ENCODE peak calls at places on chromosomes 2 and 18, in seven cellular contexts. N, G, X, I, D, C and U are unnamed samples.

GRCh38 chr2:168449419-168449818 is 6.7 kb upstream of the CERS6 start:
- DNase-seq in N (no peak), G (no peak), X (no peak), I (no peak), D (no peak), C (no peak), U (no peak)

GRCh38 chr2:136235451-136236418 is 117.8 kb upstream of the CXCR4 start:
- DNase-seq in N (peak), G (peak), X (no peak), I (no peak), D (peak), C (no peak), U (peak)

GRCh38 chr18:415627-416612 is 84.6 kb downstream of the COLEC12 start:
- DNase-seq in N (no peak), G (no peak), X (no peak), I (no peak), D (no peak), C (no peak), U (peak)

GRCh38 chr2:9234680-9235387 is 28.2 kb downstream of the ASAP2 start:
- DNase-seq in N (peak), G (peak), X (peak), I (peak), D (peak), C (no peak), U (peak)

GRCh38 chr2:16014041-16014787 is 73.9 kb downstream of the MYCN start:
- DNase-seq in N (no peak), G (no peak), X (no peak), I (no peak), D (no peak), C (no peak), U (no peak)

GRCh38 chr2:45274190-45274926 is 265.1 kb upstream of the SIX2 start:
- DNase-seq in N (no peak), G (no peak), X (no peak), I (no peak), D (peak), C (no peak), U (no peak)

GRCh38 chr2:236638707-236639106 is 69.1 kb downstream of the ACKR3 start:
- DNase-seq in N (no peak), G (no peak), X (no peak), I (no peak), D (no peak), C (no peak), U (no peak)

GRCh38 chr2:121664086-121664485 is 14.8 kb upstream of the CLASP1 start:
- DNase-seq in N (no peak), G (no peak), X (no peak), I (no peak), D (no peak), C (no peak), U (no peak)

GRCh38 chr2:64052468-64053241 is 33.4 kb upstream of the VPS54 start:
- DNase-seq in N (no peak), G (no peak), X (no peak), I (peak), D (no peak), C (no peak), U (peak)

GRCh38 chr2:13067508-13067907 is 350.8 kb downstream of the TRIB2 start:
- DNase-seq in N (no peak), G (no peak), X (no peak), I (no peak), D (no peak), C (no peak), U (no peak)

GRCh38 chr18:45416168-45416567 is 199.1 kb upstream of the SLC14A2 start:
- DNase-seq in N (no peak), G (no peak), X (no peak), I (peak), D (no peak), C (no peak), U (no peak)

GRCh38 chr2:8412082-8412481 is 269.8 kb upstream of the ID2 start:
- DNase-seq in N (no peak), G (peak), X (no peak), I (no peak), D (peak), C (no peak), U (no peak)

GRCh38 chr2:180322781-180323180 is 315.7 kb upstream of the CWC22 start:
- DNase-seq in N (no peak), G (no peak), X (no peak), I (no peak), D (no peak), C (no peak), U (peak)

GRCh38 chr2:9001229-9001628 is 2.3 kb downstream of the MBOAT2 start:
- DNase-seq in N (no peak), G (peak), X (no peak), I (no peak), D (no peak), C (no peak), U (peak)

GRCh38 chr2:19231625-19232024 is 126.8 kb downstream of the OSR1 start:
- DNase-seq in N (no peak), G (no peak), X (no peak), I (no peak), D (no peak), C (no peak), U (no peak)

GRCh38 chr2:19226871-19227270 is 131.6 kb downstream of the OSR1 start:
- DNase-seq in N (no peak), G (no peak), X (no peak), I (no peak), D (no peak), C (no peak), U (no peak)

GRCh38 chr2:19225931-19226330 is 132.5 kb downstream of the OSR1 start:
- DNase-seq in N (no peak), G (no peak), X (no peak), I (no peak), D (no peak), C (no peak), U (no peak)

GRCh38 chr2:19228092-19228670 is 130.2 kb downstream of the OSR1 start:
- DNase-seq in N (no peak), G (no peak), X (no peak), I (no peak), D (peak), C (no peak), U (no peak)

GRCh38 chr2:19228720-19229119 is 129.7 kb downstream of the OSR1 start:
- DNase-seq in N (no peak), G (no peak), X (no peak), I (no peak), D (no peak), C (no peak), U (no peak)
- TF ChIP-seq RAD21 in N (no peak), G (no peak), X (no peak), I (no peak), D (no peak), C (no peak), U (no peak)

DNA sequence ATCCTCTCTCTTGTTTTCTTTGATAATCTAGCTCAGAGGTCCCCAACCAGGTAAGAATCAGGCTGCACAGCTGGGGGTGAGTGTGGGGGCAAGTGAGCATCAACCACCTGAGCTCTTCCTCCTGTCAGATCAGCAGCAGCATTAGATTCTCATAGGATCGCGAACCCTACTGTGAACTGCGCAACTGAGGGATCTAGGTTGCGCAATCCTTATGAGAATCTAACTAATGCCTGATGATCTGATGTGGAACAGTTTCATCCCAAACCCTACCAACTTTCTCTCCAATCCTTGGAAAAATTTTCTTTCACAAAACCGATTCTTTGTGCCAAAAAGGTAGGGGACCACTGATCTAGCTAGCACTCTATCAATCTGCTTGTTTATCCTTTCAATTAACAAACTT is 678.3 kb downstream of the CBLN2 start:
- DNase-seq in N (no peak), G (no peak), X (no peak), I (no peak), D (no peak), C (no peak), U (no peak)
- TF ChIP-seq RAD21 in N (no peak), G (no peak), X (no peak), I (no peak), D (no peak), C (no peak), U (no peak)

GRCh38 chr18:57743008-57743407 is 60.1 kb downstream of the ATP8B1 start:
- DNase-seq in N (no peak), G (no peak), X (no peak), I (no peak), D (no peak), C (no peak), U (peak)

GRCh38 chr18:57747809-57748680 is 55.1 kb downstream of the ATP8B1 start:
- DNase-seq in N (no peak), G (no peak), X (no peak), I (no peak), D (peak), C (no peak), U (no peak)

GRCh38 chr18:57741273-57741672 is 61.8 kb downstream of the ATP8B1 start:
- DNase-seq in N (no peak), G (no peak), X (no peak), I (no peak), D (no peak), C (no peak), U (peak)

GRCh38 chr18:57748770-57749603 is 54.1 kb downstream of the ATP8B1 start:
- DNase-seq in N (no peak), G (peak), X (no peak), I (no peak), D (peak), C (peak), U (peak)

DNA sequence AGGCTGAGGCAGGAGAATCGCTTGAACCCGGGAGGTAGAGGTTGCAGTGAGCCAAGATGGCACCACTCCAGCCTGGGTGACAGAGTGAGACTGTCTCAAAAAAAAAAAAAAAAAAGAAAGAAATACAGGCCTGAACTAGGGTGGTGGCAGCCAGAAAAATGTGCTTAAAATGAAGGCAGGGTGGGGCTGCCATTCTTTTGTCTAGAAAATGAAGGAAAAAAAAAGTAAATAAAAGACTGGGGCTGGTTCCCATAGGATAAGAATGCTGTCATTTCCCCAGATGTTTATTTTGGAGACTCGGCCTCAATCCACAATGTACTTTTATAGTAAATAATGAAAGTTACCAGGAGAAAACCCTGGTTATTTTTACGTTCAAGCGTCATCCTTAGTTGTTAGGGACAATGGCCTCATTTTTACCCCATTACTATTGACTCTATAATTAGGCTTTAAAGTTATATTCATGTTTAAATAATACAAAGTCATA is 58.9 kb downstream of the ATP8B1 start:
- DNase-seq in N (no peak), G (peak), X (no peak), I (no peak), D (no peak), C (no peak), U (peak)
- TF ChIP-seq RAD21 in N (no peak), G (no peak), X (no peak), I (no peak), D (no peak), C (no peak), U (no peak)

GRCh38 chr18:13797157-13797611 is 26.8 kb upstream of the MC5R start:
- DNase-seq in N (no peak), G (no peak), X (no peak), I (no peak), D (peak), C (no peak), U (no peak)
- TF ChIP-seq RAD21 in N (no peak), G (no peak), X (no peak), I (no peak), D (no peak), C (no peak), U (no peak)

DNA sequence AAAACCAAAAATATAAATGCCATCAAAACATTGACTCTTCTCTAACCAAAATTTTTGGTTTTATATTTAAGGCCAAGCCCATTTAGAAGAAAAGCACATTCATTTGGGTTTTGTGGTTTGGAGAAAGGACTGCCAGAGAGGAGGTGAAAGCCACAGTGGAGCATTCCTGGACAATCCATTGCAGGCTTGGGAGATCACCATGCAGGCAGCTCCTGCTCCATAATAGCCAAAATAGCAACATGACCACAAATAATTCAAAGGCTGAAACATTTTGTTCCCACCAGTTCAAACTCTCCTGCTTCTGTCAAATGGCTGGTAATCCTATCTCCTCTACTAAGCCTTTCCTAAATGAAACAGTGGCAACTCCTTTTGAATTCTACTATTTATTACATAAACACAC is 73.5 kb downstream of the GALNT3 start:
- DNase-seq in N (no peak), G (no peak), X (no peak), I (no peak), D (no peak), C (no peak), U (peak)
- TF ChIP-seq RAD21 in N (no peak), G (no peak), X (no peak), I (no peak), D (no peak), C (no peak), U (no peak)

GRCh38 chr2:99397251-99397920 is 60.2 kb downstream of the EIF5B start:
- DNase-seq in N (no peak), G (no peak), X (no peak), I (no peak), D (no peak), C (no peak), U (no peak)
- TF ChIP-seq RAD21 in N (no peak), G (no peak), X (no peak), I (no peak), D (no peak), C (no peak), U (no peak)

GRCh38 chr2:161975062-161975812 is 98.8 kb downstream of the DPP4 start:
- DNase-seq in N (no peak), G (no peak), X (no peak), I (no peak), D (no peak), C (no peak), U (peak)

GRCh38 chr2:161976300-161976699 is 97.7 kb downstream of the DPP4 start:
- DNase-seq in N (no peak), G (no peak), X (no peak), I (no peak), D (no peak), C (no peak), U (no peak)

GRCh38 chr2:161975813-161976160 is 98.2 kb downstream of the DPP4 start:
- DNase-seq in N (no peak), G (no peak), X (no peak), I (no peak), D (no peak), C (no peak), U (no peak)

GRCh38 chr2:161972866-161973265 is 101.1 kb downstream of the DPP4 start:
- DNase-seq in N (no peak), G (no peak), X (no peak), I (no peak), D (no peak), C (no peak), U (no peak)

GRCh38 chr2:161974417-161974816 is 99.6 kb downstream of the DPP4 start:
- DNase-seq in N (no peak), G (no peak), X (no peak), I (no peak), D (no peak), C (no peak), U (no peak)
- TF ChIP-seq RAD21 in N (no peak), G (no peak), X (no peak), I (no peak), D (no peak), C (no peak), U (no peak)

GRCh38 chr2:207984765-207985480 is 40.4 kb downstream of the PLEKHM3 start:
- DNase-seq in N (no peak), G (no peak), X (no peak), I (no peak), D (no peak), C (no peak), U (no peak)
- TF ChIP-seq RAD21 in N (no peak), G (no peak), X (no peak), I (no peak), D (no peak), C (no peak), U (no peak)

GRCh38 chr2:42099431-42100173 is 51.8 kb downstream of the PKDCC start:
- DNase-seq in N (no peak), G (no peak), X (no peak), I (no peak), D (no peak), C (no peak), U (no peak)

GRCh38 chr2:42102606-42103450 is 55.0 kb downstream of the PKDCC start:
- DNase-seq in N (no peak), G (no peak), X (no peak), I (peak), D (no peak), C (no peak), U (no peak)

GRCh38 chr2:42100696-42101585 is 53.1 kb downstream of the PKDCC start:
- DNase-seq in N (no peak), G (no peak), X (no peak), I (no peak), D (no peak), C (no peak), U (peak)

GRCh38 chr2:42103829-42104228 is 56.0 kb downstream of the PKDCC start:
- DNase-seq in N (no peak), G (no peak), X (no peak), I (no peak), D (no peak), C (no peak), U (no peak)

DNA sequence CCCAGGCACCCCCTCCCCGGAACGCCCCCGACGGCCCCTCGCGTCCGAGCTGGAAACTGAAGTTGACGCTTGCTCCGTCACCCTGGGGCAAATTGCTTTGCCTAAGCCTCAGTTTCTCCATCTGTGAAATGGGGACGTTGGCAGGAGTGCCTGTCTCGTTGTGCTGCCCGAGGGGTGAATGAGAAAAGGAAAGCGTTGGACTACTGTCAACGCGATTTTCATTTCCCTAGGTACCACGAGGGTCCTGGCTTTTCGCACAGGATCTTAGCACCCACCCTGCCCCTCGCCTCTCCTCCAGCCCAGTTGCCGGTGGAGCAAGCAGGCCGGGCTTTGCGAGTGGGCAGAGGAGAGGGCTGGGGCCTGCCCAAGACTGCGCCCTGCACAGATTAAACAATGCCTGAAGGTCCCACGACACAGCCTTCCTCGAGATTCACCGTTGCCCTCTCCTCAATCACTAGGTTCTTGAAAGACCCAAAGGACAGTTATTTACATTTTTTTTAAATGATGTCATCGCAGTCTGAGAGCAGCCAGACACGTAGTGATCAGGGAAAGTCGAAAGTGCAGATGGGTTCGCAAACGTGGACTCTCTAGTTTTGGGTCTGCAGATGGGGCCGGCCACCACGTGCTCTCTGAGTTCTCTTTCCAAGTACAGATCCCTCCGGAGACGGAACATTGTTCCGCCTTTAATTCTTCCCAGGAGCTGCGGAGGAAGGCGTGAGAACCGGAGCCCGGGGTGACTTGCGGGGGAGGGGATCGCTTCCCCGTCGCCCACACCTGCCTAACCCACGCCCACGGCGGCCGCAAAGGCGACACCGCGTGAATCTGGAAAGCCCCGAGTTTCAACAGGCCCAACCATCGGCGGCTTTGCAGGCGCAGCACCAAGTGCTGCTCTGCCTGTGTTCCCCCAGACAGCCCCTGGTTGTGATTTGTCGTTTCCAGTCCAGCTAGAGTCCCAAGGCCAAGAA is 54.1 kb downstream of the PKDCC start:
- DNase-seq in N (no peak), G (no peak), X (no peak), I (no peak), D (peak), C (peak), U (peak)
- TF ChIP-seq RAD21 in N (no peak), G (no peak), X (no peak), I (no peak), D (no peak), C (no peak), U (no peak)